ENCODE peak calls at places on chromosomes 7 and 10, in six cellular contexts. D is GM23248; G is NAMALWA; C is activated CD8-positive, alpha-beta memory T cell treated with anti-CD3 and anti-CD28 coated beads, Interleukin-2, amount 50 U/mL, for 48 hours; N is cardiac muscle cell; B is NCI-H526 treated with DMSO at 0.1 percent for 48 hours. J is an unnamed sample.

GRCh38 chr10:5645944-5646617 is 20.3 kb downstream of the ASB13 start:
- DNase-seq in B (no peak), C (no peak), G (peak; percentile 62), D (no peak), N (no peak), J (no peak)

GRCh38 chr7:151394076-151395035 is 15.5 kb downstream of the WDR86 start:
- DNase-seq in C (no peak), D (no peak), N (no peak), G (no peak), B (no peak), J (no peak)

GRCh38 chr7:69631131-69631530 is 32.9 kb downstream of the AUTS2 start:
- DNase-seq in D (no peak), B (no peak), C (no peak), N (peak; percentile 49), G (peak; percentile 80), J (no peak)

GRCh38 chr7:4438723-4439245 is 243.3 kb upstream of the FOXK1 start:
- DNase-seq in G (no peak), N (no peak), D (no peak), C (no peak), B (no peak), J (no peak)

GRCh38 chr10:72092987-72093386 is 4.6 kb upstream of the SPOCK2 start:
- DNase-seq in C (no peak), D (no peak), B (no peak), N (no peak), G (no peak), J (no peak)

GRCh38 chr7:37942934-37943610 is 22.6 kb downstream of the EPDR1 start:
- DNase-seq in D (no peak), N (peak; percentile 24), G (no peak), C (no peak), B (peak; percentile 33), J (no peak)

GRCh38 chr10:99232357-99232999 is 3.2 kb downstream of the HPSE2 start:
- DNase-seq in C (peak; percentile 55), B (no peak), D (peak; percentile 21), N (peak; percentile 60), G (no peak), J (no peak)

GRCh38 chr7:98867271-98867701 is 2.5 kb downstream of the TMEM130 start:
- DNase-seq in G (no peak), D (no peak), C (no peak), N (peak; percentile 35), B (no peak), J (no peak)

GRCh38 chr7:73341877-73342276 is 13.9 kb downstream of the FKBP6 start:
- DNase-seq in B (no peak), D (peak; percentile 76), C (no peak), G (no peak), N (no peak), J (no peak)

GRCh38 chr10:104045151-104046089 is 40.3 kb downstream of the COL17A1 start:
- DNase-seq in B (no peak), G (peak; percentile 11), N (peak; percentile 66), C (no peak), D (peak; percentile 89), J (peak; percentile 86)

GRCh38 chr10:72702868-72703581 is 11.1 kb downstream of the MCU start:
- DNase-seq in B (no peak), D (peak; percentile 73), G (peak; percentile 4), N (no peak), C (no peak), J (no peak)

GRCh38 chr7:132465516-132465915 is 110.8 kb downstream of the PLXNA4 start:
- DNase-seq in N (no peak), B (no peak), C (no peak), D (no peak), G (no peak), J (no peak)

GRCh38 chr7:103343758-103344452 is 662 bp downstream of the DNAJC2 start:
- DNase-seq in B (peak; percentile 69), N (peak; percentile 23), C (peak; percentile 67), D (peak; percentile 72), G (peak; percentile 74), J (peak; percentile 15)

GRCh38 chr10:83522881-83523386 is 616.4 kb upstream of the GHITM start:
- DNase-seq in G (no peak), D (no peak), B (no peak), C (no peak), N (no peak), J (peak; percentile 5)

GRCh38 chr10:72310636-72311035 is 36.9 kb downstream of the DDIT4 start:
- DNase-seq in G (no peak), B (no peak), D (no peak), N (no peak), C (no peak), J (no peak)

GRCh38 chr10:84574101-84574500 is 245.7 kb downstream of the CCSER2 start:
- DNase-seq in N (no peak), C (no peak), D (peak; percentile 14), B (no peak), G (no peak), J (peak; percentile 3)

GRCh38 chr10:27618036-27618615 is 114.0 kb downstream of the RAB18 start:
- DNase-seq in D (no peak), C (no peak), G (no peak), B (no peak), N (no peak), J (no peak)

GRCh38 chr7:116953727-116954442 is 584 bp downstream of the ST7 start:
- DNase-seq in C (peak; percentile 69), B (peak; percentile 86), N (peak; percentile 87), D (peak; percentile 90), G (peak; percentile 59), J (peak; percentile 67)

GRCh38 chr7:158394936-158395335 is 192.7 kb downstream of the PTPRN2 start:
- DNase-seq in G (peak; percentile 38), B (no peak), C (peak; percentile 84), N (peak; percentile 55), D (no peak), J (no peak)

GRCh38 chr10:22475857-22476600 is 130.7 kb downstream of the SPAG6 start:
- DNase-seq in C (peak; percentile 69), G (peak; percentile 9), D (peak; percentile 47), N (peak; percentile 47), B (no peak), J (no peak)

GRCh38 chr7:152674860-152675760 is 831 bp downstream of the XRCC2 start:
- DNase-seq in G (peak; percentile 72), N (peak; percentile 31), B (peak; percentile 43), C (peak; percentile 65), D (peak; percentile 25), J (peak; percentile 13)

GRCh38 chr7:117012284-117013174 is 59.2 kb downstream of the ST7 start:
- DNase-seq in D (peak; percentile 68), C (no peak), N (peak; percentile 48), B (no peak), G (peak; percentile 76), J (no peak)

GRCh38 chr10:131675104-131675503 is 225.7 kb upstream of the PPP2R2D start:
- DNase-seq in N (no peak), C (no peak), B (no peak), D (no peak), G (no peak), J (no peak)

GRCh38 chr10:5595095-5595494 is 70.3 kb downstream of the CALML3 start:
- DNase-seq in D (no peak), G (no peak), C (no peak), N (no peak), B (no peak), J (no peak)

J was measured in pons.